ENCODE peak calls at places on chromosomes 6 and 20, in seven cellular contexts. V is IMR-90, S is K562, Q is heart left ventricle, E is body of pancreas, P is GM12892, M is HCT116. N is an unnamed sample.

GRCh38 chr6:93417421-93417996 is 1.9 kb downstream of the EPHA7 start:
- DNase-seq in V (no peak), S (no peak), Q (peak), E (no peak), P (peak), M (no peak), N (no peak)

GRCh38 chr6:169445661-169446581 is 192.3 kb upstream of the THBS2 start:
- DNase-seq in V (no peak), S (no peak), Q (no peak), E (no peak), P (no peak), M (no peak), N (no peak)

GRCh38 chr20:44065401-44066340 is 121.3 kb downstream of the JPH2 start:
- DNase-seq in V (no peak), S (no peak), Q (no peak), E (no peak), P (no peak), M (no peak), N (peak)

GRCh38 chr20:5504061-5504739 is 187.4 kb upstream of the PROKR2 start:
- DNase-seq in V (no peak), S (peak), Q (peak), E (peak), P (peak), M (no peak), N (peak)

GRCh38 chr6:121437861-121438651 is 2.6 kb downstream of the GJA1 start:
- DNase-seq in V (peak), S (no peak), Q (no peak), E (peak), P (no peak), M (no peak), N (no peak)

GRCh38 chr6:11272491-11273192 is 40.2 kb upstream of the NEDD9 start:
- DNase-seq in V (no peak), S (no peak), Q (no peak), E (no peak), P (no peak), M (no peak), N (no peak)

GRCh38 chr6:45423111-45423900 is 45.6 kb upstream of the SUPT3H start:
- DNase-seq in V (no peak), S (no peak), Q (peak), E (peak), P (no peak), M (no peak), N (peak)

GRCh38 chr20:879626-880025 is 36.5 kb downstream of the ANGPT4 start:
- DNase-seq in V (no peak), S (no peak), Q (no peak), E (no peak), P (no peak), M (no peak), N (no peak)

GRCh38 chr6:142235247-142235646 is 66.6 kb upstream of the ADGRG6 start:
- DNase-seq in V (no peak), S (no peak), Q (no peak), E (no peak), P (no peak), M (no peak), N (no peak)

GRCh38 chr6:53524455-53524815 is 20.5 kb downstream of the GCLC start:
- DNase-seq in V (peak), S (no peak), Q (no peak), E (no peak), P (no peak), M (no peak), N (no peak)

GRCh38 chr6:44617416-44617815 is 229.9 kb downstream of the CDC5L start:
- DNase-seq in V (no peak), S (no peak), Q (no peak), E (no peak), P (no peak), M (no peak), N (no peak)

GRCh38 chr6:125748534-125749111 is 809 bp upstream of the HEY2 start:
- DNase-seq in V (peak), S (no peak), Q (no peak), E (no peak), P (no peak), M (no peak), N (peak)

GRCh38 chr6:166747644-166748595 is 120.9 kb upstream of the RPS6KA2 start:
- DNase-seq in V (no peak), S (no peak), Q (no peak), E (no peak), P (no peak), M (no peak), N (no peak)

GRCh38 chr20:38167851-38168760 is 3.0 kb upstream of the TGM2 start:
- DNase-seq in V (peak), S (no peak), Q (peak), E (peak), P (no peak), M (no peak), N (peak)

GRCh38 chr20:4167261-4168004 is 152.1 kb upstream of the RNF24 start:
- DNase-seq in V (no peak), S (no peak), Q (no peak), E (no peak), P (no peak), M (no peak), N (no peak)

GRCh38 chr6:41092421-41093140 is 19.8 kb downstream of the NFYA start:
- DNase-seq in V (peak), S (peak), Q (no peak), E (no peak), P (no peak), M (no peak), N (no peak)

GRCh38 chr6:72553531-72554202 is 68.2 kb upstream of the KCNQ5 start:
- DNase-seq in V (peak), S (peak), Q (no peak), E (no peak), P (no peak), M (no peak), N (no peak)

GRCh38 chr20:24863356-24863755 is 85.7 kb upstream of the CST7 start:
- DNase-seq in V (peak), S (no peak), Q (no peak), E (no peak), P (no peak), M (no peak), N (no peak)

GRCh38 chr20:33653900-33654596 is 8.1 kb upstream of the C20orf144 start:
- DNase-seq in V (no peak), S (no peak), Q (no peak), E (peak), P (no peak), M (no peak), N (peak)

GRCh38 chr20:20611165-20611564 is 101.3 kb downstream of the RALGAPA2 start:
- DNase-seq in V (no peak), S (no peak), Q (no peak), E (no peak), P (no peak), M (no peak), N (no peak)

GRCh38 chr6:7978736-7979135 is 68.1 kb upstream of the TXNDC5 start:
- DNase-seq in V (no peak), S (no peak), Q (no peak), E (no peak), P (no peak), M (no peak), N (no peak)

GRCh38 chr6:136772685-136773472 is 19.4 kb downstream of the MAP3K5 start:
- DNase-seq in V (no peak), S (no peak), Q (peak), E (peak), P (no peak), M (no peak), N (no peak)
- TF ChIP-seq POLR2A in V (no peak), S (no peak), Q (no peak), E (peak), P (no peak), M (no peak), N (no peak)

GRCh38 chr20:58536289-58536688 is 21.1 kb upstream of the APCDD1L start:
- DNase-seq in V (no peak), S (no peak), Q (no peak), E (no peak), P (no peak), M (no peak), N (no peak)
- TF ChIP-seq POLR2A in V (no peak), S (no peak), Q (no peak), E (no peak), P (no peak), M (no peak), N (no peak)

DNA sequence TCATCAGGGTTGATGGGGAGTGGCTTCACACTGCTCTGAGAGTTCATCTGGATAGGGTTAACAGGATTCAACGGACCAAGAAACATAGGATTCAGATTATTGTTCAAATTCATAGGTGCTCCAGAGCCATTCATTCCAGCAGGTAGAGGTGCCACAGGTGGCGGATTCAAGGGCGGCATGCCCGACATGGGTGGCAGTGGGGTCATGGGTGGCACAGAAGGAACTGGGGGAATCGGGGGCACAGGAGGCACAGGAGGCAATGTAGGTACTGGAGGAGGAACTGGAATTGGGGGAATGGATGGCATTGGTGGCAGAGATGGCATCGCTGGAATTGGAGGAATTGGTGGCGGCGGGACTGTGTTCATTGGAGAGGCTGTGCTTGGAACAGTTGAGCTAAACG is 10.3 kb downstream of the CPNE1 start:
- DNase-seq in V (no peak), S (no peak), Q (no peak), E (no peak), P (no peak), M (no peak), N (no peak)
- TF ChIP-seq POLR2A in V (no peak), S (peak), Q (no peak), E (no peak), P (no peak), M (no peak), N (no peak)

GRCh38 chr6:37821449-37821848 is 1.9 kb downstream of the ZFAND3 start:
- DNase-seq in V (no peak), S (no peak), Q (no peak), E (no peak), P (no peak), M (no peak), N (no peak)

GRCh38 chr6:37819802-37820712 is 530 bp downstream of the ZFAND3 start:
- DNase-seq in V (peak), S (no peak), Q (peak), E (peak), P (peak), M (peak), N (peak)

GRCh38 chr6:37820713-37821069 is 1.2 kb downstream of the ZFAND3 start:
- DNase-seq in V (no peak), S (no peak), Q (no peak), E (no peak), P (no peak), M (no peak), N (no peak)

GRCh38 chr6:37818536-37819176 is 871 bp upstream of the ZFAND3 start:
- DNase-seq in V (peak), S (peak), Q (peak), E (peak), P (peak), M (peak), N (peak)

DNA sequence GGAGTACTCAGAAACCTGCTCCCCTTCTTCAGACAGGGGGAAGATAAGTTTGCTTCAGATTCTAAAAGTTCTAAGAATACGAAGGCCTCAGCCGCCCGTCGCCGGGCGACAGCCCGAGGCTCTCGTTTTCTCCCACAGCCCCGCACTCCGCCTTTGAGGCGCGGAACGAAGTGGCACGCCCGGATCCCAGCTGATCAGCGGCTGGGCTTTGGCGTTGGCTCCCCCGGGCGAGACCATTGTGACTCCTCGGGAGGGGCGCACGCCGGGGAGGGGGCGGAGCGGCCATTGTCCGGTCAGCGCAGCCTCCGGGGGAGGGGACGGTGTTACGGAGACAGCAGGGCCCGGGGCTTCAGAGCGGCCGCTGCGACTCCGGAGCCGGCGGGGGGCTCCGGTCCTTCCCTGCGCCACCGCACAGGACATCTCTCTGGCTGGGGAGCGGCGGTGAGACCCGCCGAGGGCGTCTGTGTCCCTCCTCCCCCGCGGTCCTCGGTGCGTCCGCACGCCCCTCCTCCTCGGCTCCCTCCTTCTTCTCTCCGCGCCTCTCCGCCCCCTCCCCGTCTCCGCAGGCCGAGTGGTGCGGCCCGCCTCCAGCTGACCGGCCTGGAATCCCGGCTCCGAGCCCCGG is at the start of gene ZFAND3:
- DNase-seq in V (peak), S (peak), Q (peak), E (peak), P (peak), M (peak), N (peak)
- TF ChIP-seq POLR2A in V (peak), S (no peak), Q (peak), E (no peak), P (peak), M (no peak), N (no peak)

GRCh38 chr6:157531169-157531985 is 150.4 kb downstream of the ZDHHC14 start:
- DNase-seq in V (no peak), S (no peak), Q (no peak), E (peak), P (no peak), M (no peak), N (no peak)
- TF ChIP-seq POLR2A in V (no peak), S (no peak), Q (no peak), E (no peak), P (no peak), M (no peak), N (no peak)

GRCh38 chr20:1975251-1975650 is 18.6 kb downstream of the PDYN start:
- DNase-seq in V (no peak), S (no peak), Q (no peak), E (no peak), P (no peak), M (no peak), N (no peak)
- TF ChIP-seq POLR2A in V (no peak), S (no peak), Q (no peak), E (no peak), P (no peak), M (no peak), N (no peak)

GRCh38 chr6:32623693-32624092 is 13.5 kb upstream of the HLA-DQA1 start:
- DNase-seq in V (no peak), S (no peak), Q (no peak), E (peak), P (no peak), M (no peak), N (no peak)
- TF ChIP-seq POLR2A in V (no peak), S (no peak), Q (no peak), E (no peak), P (no peak), M (no peak), N (no peak)